ENCODE peak calls at places on chromosomes 16 and 17, in ten cellular contexts. V, G, T, N, S, B, I, D, X and K are unnamed samples.

GRCh38 chr16:77689971-77690370 is 32.3 kb upstream of the NUDT7 start:
- DNase-seq in G (no peak), X (no peak), I (no peak), N (no peak), B (no peak), D (no peak), V (no peak), S (no peak), T (no peak), K (no peak)

GRCh38 chr16:9053006-9053601 is 38.3 kb upstream of the HAPSTR1 start:
- DNase-seq in S (peak), G (peak), D (no peak), X (no peak), B (peak), T (peak), N (peak), V (peak), I (peak), K (no peak)

GRCh38 chr16:21950782-21951521 is 2.2 kb upstream of the UQCRC2 start:
- DNase-seq in N (peak), D (no peak), T (no peak), G (peak), V (peak), B (no peak), S (no peak), X (no peak), I (no peak), K (no peak)

GRCh38 chr16:77660311-77660710 is 62.0 kb upstream of the NUDT7 start:
- DNase-seq in X (no peak), N (peak), V (peak), B (no peak), G (peak), D (no peak), S (no peak), I (no peak), T (no peak), K (no peak)

GRCh38 chr16:68028996-68029395 is 5.9 kb downstream of the DUS2 start:
- DNase-seq in S (no peak), I (no peak), X (no peak), V (no peak), B (no peak), G (no peak), T (no peak), N (no peak), D (no peak), K (no peak)

GRCh38 chr16:90022209-90023077 is 3.2 kb upstream of the DBNDD1 start:
- DNase-seq in N (peak), G (peak), B (peak), X (peak), I (no peak), V (peak), S (peak), D (peak), T (peak), K (peak)

GRCh38 chr16:11250091-11250785 is 5.8 kb downstream of the SOCS1 start:
- DNase-seq in G (no peak), X (no peak), D (no peak), N (no peak), B (no peak), V (no peak), T (no peak), I (no peak), S (no peak), K (no peak)

GRCh38 chr16:74699666-74700065 is 996 bp downstream of the MLKL start:
- DNase-seq in I (no peak), B (no peak), V (peak), D (no peak), X (no peak), S (no peak), G (no peak), N (no peak), T (peak), K (no peak)

GRCh38 chr17:19327039-19327776 is 35.3 kb downstream of the B9D1 start:
- DNase-seq in S (peak), V (peak), G (no peak), T (no peak), N (no peak), I (no peak), X (no peak), B (no peak), D (no peak), K (no peak)

GRCh38 chr17:40430272-40431230 is 12.7 kb upstream of the IGFBP4 start:
- DNase-seq in G (no peak), V (no peak), I (no peak), N (no peak), D (no peak), S (peak), B (peak), T (no peak), X (no peak), K (no peak)

GRCh38 chr17:46027326-46028325 is 28.6 kb downstream of the STH start:
- DNase-seq in D (no peak), N (no peak), B (no peak), S (no peak), I (no peak), X (no peak), G (no peak), V (no peak), T (no peak), K (no peak)

GRCh38 chr16:87180069-87180468 is 137.1 kb downstream of the C16orf95 start:
- DNase-seq in T (no peak), D (no peak), S (no peak), V (no peak), X (no peak), I (no peak), B (no peak), N (no peak), G (no peak), K (no peak)

GRCh38 chr17:3911271-3912053 is 4.8 kb downstream of the P2RX1 start:
- DNase-seq in G (no peak), I (no peak), V (no peak), T (peak), B (no peak), N (no peak), X (no peak), S (no peak), D (no peak), K (no peak)

GRCh38 chr16:27890866-27891265 is 172.6 kb downstream of the GSG1L start:
- DNase-seq in D (no peak), T (no peak), I (no peak), S (no peak), G (no peak), V (no peak), N (no peak), X (no peak), B (no peak), K (no peak)

GRCh38 chr17:80017226-80018010 is 18.3 kb downstream of the TBC1D16 start:
- DNase-seq in I (no peak), G (no peak), S (no peak), X (no peak), D (no peak), T (no peak), N (peak), B (no peak), V (no peak), K (no peak)

GRCh38 chr17:75524971-75525805 is at the start of gene LLGL2:
- DNase-seq in T (peak), N (peak), B (peak), I (no peak), S (peak), X (peak), G (peak), V (peak), D (no peak), K (peak)

GRCh38 chr16:28168991-28169554 is 42.7 kb downstream of the XPO6 start:
- DNase-seq in V (no peak), I (no peak), S (no peak), T (no peak), N (no peak), X (no peak), B (no peak), D (no peak), G (no peak), K (no peak)

GRCh38 chr17:51032850-51033249 is 87.8 kb downstream of the SPAG9 start:
- DNase-seq in G (no peak), N (no peak), T (no peak), S (no peak), D (no peak), I (no peak), V (no peak), B (no peak), X (no peak), K (no peak)

GRCh38 chr17:5419959-5420653 is at the start of gene RPAIN:
- DNase-seq in N (peak), B (peak), I (peak), T (peak), V (peak), D (peak), G (peak), S (peak), X (peak), K (peak)

GRCh38 chr17:18208092-18208491 is 17.3 kb upstream of the LLGL1 start:
- DNase-seq in I (no peak), B (no peak), V (no peak), G (no peak), T (no peak), S (no peak), D (no peak), N (no peak), X (no peak), K (no peak)

GRCh38 chr17:13888043-13888442 is 181.3 kb upstream of the COX10 start:
- DNase-seq in V (no peak), B (peak), S (no peak), D (no peak), I (no peak), X (no peak), G (peak), N (peak), T (peak), K (no peak)
- TF ChIP-seq EP300 in V (no peak), B (no peak), S (no peak), D (no peak), I (no peak), X (no peak), G (no peak), N (no peak), T (no peak), K (no peak)

DNA sequence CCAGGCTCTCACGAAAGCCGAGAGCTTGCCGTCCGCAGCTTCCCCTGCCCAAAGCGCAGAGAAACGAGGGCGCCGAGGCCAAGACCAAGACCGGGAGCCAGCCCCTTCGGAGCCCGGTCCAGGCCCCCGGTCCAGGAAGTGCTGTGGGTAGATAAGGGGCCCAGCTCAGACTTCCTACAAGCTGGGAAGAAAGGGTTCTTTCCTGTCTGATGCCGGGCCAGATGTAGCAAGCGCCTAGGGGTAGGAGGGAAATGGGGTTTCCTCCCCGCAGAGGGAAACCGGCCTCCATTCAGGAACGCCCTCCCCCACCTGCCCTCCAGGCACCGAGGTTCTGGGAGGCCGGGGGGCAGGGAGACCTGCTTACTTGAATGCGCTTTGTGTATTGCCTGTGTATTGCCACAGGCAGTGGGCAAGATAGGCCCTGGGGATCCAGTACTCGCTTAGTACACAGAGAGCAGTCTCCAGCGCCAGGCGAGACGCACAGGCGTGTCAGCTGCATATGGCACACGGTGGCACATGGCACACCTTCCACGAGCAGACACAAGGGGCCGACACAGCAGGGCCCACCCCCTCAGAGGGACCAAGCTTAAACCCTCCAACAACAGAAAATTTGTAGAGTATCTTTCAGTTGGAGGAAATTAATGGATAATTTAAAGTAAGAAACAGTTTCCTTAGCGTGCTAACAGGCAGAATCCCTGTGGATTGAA is 1.0 kb upstream of the CYB561 start:
- DNase-seq in S (no peak), D (no peak), I (no peak), T (peak), B (peak), X (no peak), G (peak), V (no peak), N (peak), K (peak)
- TF ChIP-seq CTCF in S (no peak), D (no peak), I (no peak), T (no peak), B (no peak), X (no peak), G (no peak), V (no peak), N (no peak), K (no peak)

DNA sequence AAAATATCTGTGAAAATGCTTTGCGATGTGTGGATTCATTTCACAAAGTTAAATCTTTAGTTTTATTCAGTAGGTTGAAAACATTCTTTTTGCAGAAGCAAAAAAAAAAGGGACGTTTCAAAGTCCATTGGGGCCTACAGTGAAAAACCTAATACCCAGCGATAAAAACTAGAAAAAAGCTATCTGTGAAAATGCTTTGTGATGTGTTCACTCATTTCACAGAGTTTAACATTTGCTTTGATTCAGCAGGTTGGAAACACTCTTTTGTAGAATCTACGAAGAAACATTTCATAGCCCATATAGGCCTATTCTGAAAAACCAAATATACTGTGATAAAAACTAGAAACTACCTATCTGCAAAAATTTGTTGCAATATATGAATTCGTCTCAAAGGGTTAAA is 113.6 kb upstream of the WSB1 start:
- DNase-seq in X (no peak), I (no peak), V (no peak), G (no peak), B (no peak), D (no peak), S (no peak), N (no peak), T (no peak), K (no peak)
- H3K4me3 ChIP-seq in X (no peak), I (no peak), V (no peak), G (no peak), B (no peak), D (no peak), S (no peak), N (no peak), T (no peak), K (no peak)

DNA sequence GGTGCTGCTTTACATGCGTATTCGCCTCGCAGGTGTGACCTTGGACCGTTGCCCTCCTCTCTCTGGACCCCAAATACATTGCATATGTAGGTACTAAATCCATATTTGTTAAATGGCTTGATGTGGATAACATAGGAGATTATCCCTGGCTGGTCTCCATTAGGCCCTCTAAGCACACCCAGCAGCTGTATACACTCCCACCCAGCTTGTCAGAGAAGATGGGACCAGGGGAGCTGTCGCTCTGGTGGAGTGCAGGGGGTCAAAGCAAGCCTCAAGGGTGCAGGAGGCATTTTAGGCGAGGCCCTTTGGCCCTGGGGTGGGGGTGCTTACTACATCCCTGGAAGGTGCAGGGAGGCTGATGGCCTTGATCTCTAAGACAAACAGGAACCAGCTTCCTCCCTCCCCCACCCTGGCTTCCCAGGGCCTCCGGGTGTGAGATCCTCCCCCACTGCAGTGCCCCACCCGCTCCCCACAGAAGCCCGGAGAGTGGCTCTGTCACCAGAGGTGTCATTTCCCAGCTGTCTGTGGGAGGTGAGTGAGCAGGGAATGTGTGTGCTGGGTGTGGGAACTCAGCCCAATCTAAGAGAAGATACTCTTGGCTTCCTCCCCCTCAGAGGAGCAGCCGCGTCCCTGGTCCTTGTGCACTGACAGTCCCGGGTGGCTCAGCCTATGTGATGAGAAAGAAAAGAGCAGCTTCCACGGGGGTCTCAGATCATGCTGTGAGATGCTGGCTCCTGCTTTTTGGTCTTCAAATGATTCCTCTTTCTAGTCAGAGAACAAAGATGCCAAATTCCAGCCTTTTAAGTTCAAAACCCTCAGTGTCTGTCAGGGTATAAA is 1.4 kb upstream of the VAMP2 start:
- DNase-seq in T (peak), B (peak), V (peak), G (peak), S (peak), N (no peak), D (no peak), X (peak), I (no peak), K (peak)
- TF ChIP-seq EP300 in T (peak), B (no peak), V (no peak), G (peak), S (no peak), N (no peak), D (no peak), X (no peak), I (no peak), K (peak)

GRCh38 chr16:534856-535445 is 7.4 kb downstream of the CAPN15 start:
- DNase-seq in S (no peak), B (no peak), V (no peak), D (no peak), I (no peak), G (no peak), N (no peak), T (no peak), X (no peak), K (no peak)

GRCh38 chr16:536746-537145 is 9.2 kb downstream of the CAPN15 start:
- DNase-seq in T (no peak), B (no peak), G (no peak), I (no peak), V (no peak), D (no peak), S (no peak), X (no peak), N (no peak), K (no peak)

GRCh38 chr16:539901-540530 is 12.5 kb downstream of the CAPN15 start:
- DNase-seq in D (no peak), V (no peak), G (no peak), N (no peak), T (no peak), B (no peak), I (no peak), X (no peak), S (no peak), K (no peak)

GRCh38 chr16:535446-536405 is 8.2 kb downstream of the CAPN15 start:
- DNase-seq in T (peak), B (peak), G (peak), V (peak), I (no peak), N (no peak), X (no peak), D (no peak), S (no peak), K (no peak)

GRCh38 chr16:537415-538335 is 10.2 kb downstream of the CAPN15 start:
- DNase-seq in S (no peak), G (no peak), T (no peak), X (no peak), V (no peak), D (no peak), I (no peak), N (peak), B (no peak), K (no peak)
- TF ChIP-seq CTCF in S (no peak), G (no peak), T (no peak), X (no peak), V (peak), D (no peak), I (peak), N (no peak), B (no peak), K (no peak)

GRCh38 chr17:17052462-17053221 is 10.4 kb downstream of the MPRIP start:
- DNase-seq in N (no peak), D (no peak), X (peak), G (no peak), B (peak), S (peak), V (no peak), I (no peak), T (no peak), K (no peak)
- H3K4me3 ChIP-seq in N (no peak), D (no peak), X (no peak), G (no peak), B (no peak), S (no peak), V (no peak), I (no peak), T (no peak), K (no peak)